ENCODE peak calls at places on chromosomes 5 and 9, in seven cellular contexts. One of them, this sample, is unnamed.

GRCh38 chr9:127520941-127521918 is 69.9 kb downstream of the LRSAM1 start:
- DNase-seq in H54: peak
- DNase-seq in DMS153: no peak
- DNase-seq in psoas muscle: no peak
- DNase-seq in neural crest cell: no peak
- DNase-seq in KG1: no peak
- DNase-seq in GM06990: no peak
- DNase-seq in this sample: peak

GRCh38 chr5:132411382-132411925 is 41.9 kb downstream of the SLC22A5 start:
- DNase-seq in H54: no peak
- DNase-seq in DMS153: no peak
- DNase-seq in psoas muscle: no peak
- DNase-seq in neural crest cell: no peak
- DNase-seq in KG1: peak
- DNase-seq in GM06990: peak
- DNase-seq in this sample: no peak

GRCh38 chr5:166499452-166500240 is 1791.8 kb upstream of the WWC1 start:
- DNase-seq in H54: no peak
- DNase-seq in DMS153: no peak
- DNase-seq in psoas muscle: no peak
- DNase-seq in neural crest cell: no peak
- DNase-seq in KG1: no peak
- DNase-seq in GM06990: no peak
- DNase-seq in this sample: no peak

GRCh38 chr9:116546711-116547581 is 140.2 kb upstream of the TRIM32 start:
- DNase-seq in H54: no peak
- DNase-seq in DMS153: no peak
- DNase-seq in psoas muscle: no peak
- DNase-seq in neural crest cell: no peak
- DNase-seq in KG1: no peak
- DNase-seq in GM06990: no peak
- DNase-seq in this sample: no peak

GRCh38 chr9:129769582-129770107 is 16.8 kb upstream of the PTGES start:
- DNase-seq in H54: no peak
- DNase-seq in DMS153: no peak
- DNase-seq in psoas muscle: no peak
- DNase-seq in neural crest cell: no peak
- DNase-seq in KG1: no peak
- DNase-seq in GM06990: no peak
- DNase-seq in this sample: no peak

GRCh38 chr9:16337322-16338029 is 533.0 kb downstream of the BNC2 start:
- DNase-seq in H54: peak
- DNase-seq in DMS153: no peak
- DNase-seq in psoas muscle: no peak
- DNase-seq in neural crest cell: no peak
- DNase-seq in KG1: no peak
- DNase-seq in GM06990: no peak
- DNase-seq in this sample: no peak

GRCh38 chr5:132438931-132439330 is 51.6 kb downstream of the IRF1 start:
- DNase-seq in H54: no peak
- DNase-seq in DMS153: no peak
- DNase-seq in psoas muscle: no peak
- DNase-seq in neural crest cell: no peak
- DNase-seq in KG1: no peak
- DNase-seq in GM06990: no peak
- DNase-seq in this sample: no peak

GRCh38 chr9:91425270-91425669 is 1.6 kb upstream of the NFIL3 start:
- DNase-seq in H54: no peak
- DNase-seq in DMS153: no peak
- DNase-seq in psoas muscle: no peak
- DNase-seq in neural crest cell: no peak
- DNase-seq in KG1: no peak
- DNase-seq in GM06990: no peak
- DNase-seq in this sample: no peak

GRCh38 chr5:159956074-159956473 is 39.8 kb downstream of the ADRA1B start:
- DNase-seq in H54: no peak
- DNase-seq in DMS153: no peak
- DNase-seq in psoas muscle: no peak
- DNase-seq in neural crest cell: no peak
- DNase-seq in KG1: no peak
- DNase-seq in GM06990: no peak
- DNase-seq in this sample: no peak